ENCODE peak calls at places on chromosomes 13 and 19, in eight cellular contexts. L, O, A, Q, G, P, J and X are unnamed samples.

GRCh38 chr19:31338069-31338767 is 11.0 kb downstream of the TSHZ3 start:
- DNase-seq in L (peak; percentile 67), P (no peak), J (no peak), O (no peak), A (no peak), G (no peak), Q (peak; percentile 45), X (peak; percentile 36)

GRCh38 chr19:6481541-6482342 is at the start of gene DENND1C:
- DNase-seq in P (no peak), O (no peak), L (peak; percentile 11), A (no peak), Q (peak; percentile 45), J (no peak), G (no peak), X (peak; percentile 14)

GRCh38 chr13:49840266-49840665 is 47.8 kb upstream of the KPNA3 start:
- DNase-seq in P (no peak), Q (no peak), L (no peak), G (no peak), O (no peak), J (no peak), A (no peak), X (no peak)

GRCh38 chr19:30009013-30009412 is 67.0 kb downstream of the URI1 start:
- DNase-seq in P (no peak), L (no peak), G (no peak), J (no peak), Q (no peak), A (no peak), O (no peak), X (no peak)

GRCh38 chr19:56660381-56661105 is 11.0 kb downstream of the ZNF835 start:
- DNase-seq in O (no peak), Q (no peak), A (no peak), G (no peak), P (no peak), J (no peak), L (no peak), X (no peak)

GRCh38 chr13:38348890-38349289 is 761 bp upstream of the UFM1 start:
- DNase-seq in Q (peak; percentile 27), O (no peak), L (no peak), P (peak; percentile 78), A (peak; percentile 37), J (no peak), G (no peak), X (peak; percentile 59)

GRCh38 chr19:17468302-17469091 is 1.8 kb upstream of the SLC27A1 start:
- DNase-seq in O (no peak), G (peak; percentile 40), L (no peak), Q (no peak), P (no peak), A (no peak), J (no peak), X (no peak)

GRCh38 chr19:38975861-38976271 is 324 bp upstream of the FBXO17 start:
- DNase-seq in O (peak; percentile 69), J (no peak), P (no peak), G (no peak), A (peak; percentile 66), L (no peak), Q (peak; percentile 69), X (peak; percentile 62)

GRCh38 chr19:37970699-37971098 is 63.7 kb downstream of the SIPA1L3 start:
- DNase-seq in Q (no peak), J (peak; percentile 54), A (no peak), O (no peak), G (no peak), P (no peak), L (no peak), X (no peak)

GRCh38 chr19:16112778-16113177 is 1.1 kb downstream of the RAB8A start:
- DNase-seq in J (no peak), G (no peak), A (no peak), L (no peak), O (no peak), P (no peak), Q (no peak), X (no peak)

GRCh38 chr19:40154121-40154680 is 37.0 kb upstream of the MAP3K10 start:
- DNase-seq in L (no peak), J (no peak), P (no peak), O (peak; percentile 40), A (peak; percentile 10), Q (no peak), G (no peak), X (no peak)

GRCh38 chr19:37243206-37243632 is 25.2 kb downstream of the ZNF383 start:
- DNase-seq in O (no peak), L (no peak), G (no peak), A (no peak), Q (no peak), P (no peak), J (no peak), X (no peak)

GRCh38 chr13:29578300-29579048 is 17.0 kb downstream of the SLC7A1 start:
- DNase-seq in P (no peak), A (no peak), L (no peak), G (no peak), Q (no peak), O (no peak), J (no peak), X (no peak)

GRCh38 chr19:12695514-12695913 is 917 bp downstream of the FBXW9 start:
- DNase-seq in A (no peak), G (no peak), Q (no peak), J (no peak), O (no peak), L (no peak), P (no peak), X (no peak)

GRCh38 chr13:30464496-30465351 is 1.0 kb downstream of the HMGB1 start:
- DNase-seq in O (peak; percentile 85), Q (peak; percentile 82), J (peak; percentile 88), A (peak; percentile 84), L (peak; percentile 65), G (no peak), P (peak; percentile 24), X (peak; percentile 85)

GRCh38 chr19:43574424-43575155 is 737 bp downstream of the XRCC1 start:
- DNase-seq in A (peak; percentile 56), Q (no peak), O (no peak), G (no peak), L (no peak), P (no peak), J (no peak), X (peak; percentile 22)

GRCh38 chr19:42081584-42082258 is 5.8 kb downstream of the ZNF574 start:
- DNase-seq in O (no peak), P (peak; percentile 25), A (no peak), Q (peak; percentile 66), J (no peak), G (no peak), L (no peak), X (peak; percentile 57)

GRCh38 chr19:35738887-35739229 is 3.4 kb downstream of the IGFLR1 start:
- DNase-seq in P (no peak), G (no peak), O (no peak), A (no peak), L (no peak), Q (no peak), J (no peak), X (no peak)

GRCh38 chr13:109869312-109870237 is 83.2 kb upstream of the IRS2 start:
- DNase-seq in L (no peak), A (peak; percentile 87), Q (no peak), G (no peak), O (peak; percentile 69), J (peak; percentile 89), P (peak; percentile 22), X (no peak)

GRCh38 chr19:2164020-2164988 is 571 bp downstream of the DOT1L start:
- DNase-seq in G (no peak), A (no peak), P (no peak), O (peak; percentile 83), L (peak; percentile 50), J (no peak), Q (no peak), X (peak; percentile 71)

GRCh38 chr19:1850809-1851544 is 2.7 kb upstream of the REXO1 start:
- DNase-seq in Q (no peak), O (no peak), J (no peak), L (no peak), A (no peak), P (no peak), G (no peak), X (no peak)

DNA sequence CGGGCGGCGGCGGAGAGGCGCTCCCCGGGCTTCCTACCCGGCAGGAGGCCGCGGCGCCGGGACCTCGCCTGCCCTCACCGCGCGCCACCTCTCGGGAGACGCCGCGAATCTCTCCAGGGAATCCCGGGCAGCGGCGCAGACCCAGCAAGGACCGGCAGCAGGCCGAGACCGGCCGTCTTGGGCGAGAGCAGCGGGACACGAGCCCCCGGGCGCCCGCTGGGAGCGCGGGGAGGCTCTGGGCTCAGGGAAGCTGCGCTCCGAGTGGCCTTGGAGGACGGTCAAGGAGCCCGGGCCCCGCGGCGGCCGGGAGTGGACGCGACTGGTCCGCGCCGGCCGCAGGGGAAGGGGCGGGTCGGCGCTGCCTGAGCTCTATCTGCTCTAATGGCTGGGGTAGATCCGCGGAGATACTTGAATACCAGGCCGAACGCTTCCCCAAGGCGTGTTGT is 14.7 kb downstream of the CDX2 start:
- DNase-seq in Q (peak; percentile 82), A (peak; percentile 69), P (no peak), J (no peak), O (no peak), G (no peak), L (no peak), X (peak; percentile 49)
- H3K27me3 ChIP-seq in Q (no peaks in the 10 kb centered on the region), A (no peaks in the 10 kb centered on the region), P (peaks cover 27% of the 10 kb centered on the region), J (no peaks in the 10 kb centered on the region), O (peaks cover 83% of the 10 kb centered on the region), G (peaks cover 41% of the 10 kb centered on the region), L (peaks cover 1% of the 10 kb centered on the region), X (peaks cover 64% of the 10 kb centered on the region)

GRCh38 chr13:65744761-65745160 is 1485.4 kb downstream of the PCDH9 start:
- DNase-seq in P (no peak), A (no peak), O (no peak), Q (no peak), L (no peak), G (no peak), J (no peak), X (peak; percentile 69)
- H3K4me3 ChIP-seq in P (no peak overlapping the region), A (no peak overlapping the region), O (no peak overlapping the region), Q (no peak overlapping the region), L (no peak overlapping the region), G (no peak overlapping the region), J (no peak overlapping the region), X (no peak overlapping the region)

GRCh38 chr13:98448642-98448928 is 128.3 kb downstream of the STK24 start:
- DNase-seq in J (no peak), O (no peak), G (no peak), Q (no peak), A (no peak), P (no peak), L (no peak), X (no peak)
- H3K27me3 ChIP-seq in J (no peaks in the 10 kb centered on the region), O (no peaks in the 10 kb centered on the region), G (no peaks in the 10 kb centered on the region), Q (no peaks in the 10 kb centered on the region), A (no peaks in the 10 kb centered on the region), P (no peaks in the 10 kb centered on the region), L (no peaks in the 10 kb centered on the region), X (no peaks in the 10 kb centered on the region)

GRCh38 chr19:47155141-47155540 is 24.5 kb downstream of the SAE1 start:
- DNase-seq in O (no peak), A (no peak), P (no peak), Q (no peak), J (no peak), G (no peak), L (no peak), X (peak; percentile 28)

GRCh38 chr19:47156861-47157454 is 26.3 kb downstream of the SAE1 start:
- DNase-seq in P (no peak), J (no peak), O (no peak), A (no peak), L (no peak), Q (no peak), G (no peak), X (peak; percentile 29)

GRCh38 chr19:47158879-47159509 is 28.4 kb downstream of the SAE1 start:
- DNase-seq in L (no peak), Q (no peak), P (peak; percentile 88), G (no peak), A (no peak), O (no peak), J (no peak), X (no peak)

GRCh38 chr19:47157455-47158321 is 27.1 kb downstream of the SAE1 start:
- DNase-seq in J (no peak), O (peak; percentile 68), A (peak; percentile 46), P (peak; percentile 42), G (no peak), Q (peak; percentile 42), L (peak; percentile 24), X (peak; percentile 62)

GRCh38 chr19:47158367-47158791 is 27.7 kb downstream of the SAE1 start:
- DNase-seq in L (peak; percentile 10), J (no peak), O (no peak), G (no peak), Q (no peak), A (no peak), P (no peak), X (no peak)
- H3K4me3 ChIP-seq in L (no peak overlapping the region), J (no peak overlapping the region), O (peak overlapping the region; percentile 4), G (no peak overlapping the region), Q (no peak overlapping the region), A (no peak overlapping the region), P (no peak overlapping the region), X (peak overlapping the region; percentile 40)